ENCODE peak calls at places on chromosomes 12 and 14, in nine cellular contexts. One of them, this sample, is unnamed.

GRCh38 chr14:89013098-89013504 is 188.7 kb downstream of the TTC8 start:
- DNase-seq in IMR-90: peak
- DNase-seq in astrocyte of the cerebellum: no peak
- DNase-seq in CD8-positive, alpha-beta memory T cell: no peak
- DNase-seq in Calu3: peak
- DNase-seq in GM04504: no peak
- DNase-seq in activated effector memory CD4-positive, alpha-beta T cell treated with anti-CD3 and anti-CD28 coated beads, Interleukin-2, amount 50 U/mL, for 16 hours: no peak
- DNase-seq in NCI-H2171: peak
- DNase-seq in GM12892: no peak
- DNase-seq in this sample: no peak

GRCh38 chr14:87816421-87816820 is 176.6 kb downstream of the GALC start:
- DNase-seq in activated effector memory CD4-positive, alpha-beta T cell treated with anti-CD3 and anti-CD28 coated beads, Interleukin-2, amount 50 U/mL, for 16 hours: no peak
- DNase-seq in IMR-90: no peak
- DNase-seq in GM12892: no peak
- DNase-seq in NCI-H2171: no peak
- DNase-seq in astrocyte of the cerebellum: no peak
- DNase-seq in GM04504: no peak
- DNase-seq in CD8-positive, alpha-beta memory T cell: no peak
- DNase-seq in Calu3: no peak
- DNase-seq in this sample: no peak

GRCh38 chr14:37697489-37698121 is 102.2 kb downstream of the TTC6 start:
- DNase-seq in astrocyte of the cerebellum: peak
- DNase-seq in CD8-positive, alpha-beta memory T cell: no peak
- DNase-seq in activated effector memory CD4-positive, alpha-beta T cell treated with anti-CD3 and anti-CD28 coated beads, Interleukin-2, amount 50 U/mL, for 16 hours: no peak
- DNase-seq in GM12892: no peak
- DNase-seq in Calu3: no peak
- DNase-seq in IMR-90: peak
- DNase-seq in GM04504: no peak
- DNase-seq in NCI-H2171: no peak
- DNase-seq in this sample: peak

GRCh38 chr12:79407671-79408622 is 282.8 kb downstream of the PAWR start:
- DNase-seq in Calu3: peak
- DNase-seq in astrocyte of the cerebellum: peak
- DNase-seq in activated effector memory CD4-positive, alpha-beta T cell treated with anti-CD3 and anti-CD28 coated beads, Interleukin-2, amount 50 U/mL, for 16 hours: no peak
- DNase-seq in GM04504: peak
- DNase-seq in GM12892: no peak
- DNase-seq in IMR-90: peak
- DNase-seq in NCI-H2171: peak
- DNase-seq in CD8-positive, alpha-beta memory T cell: no peak
- DNase-seq in this sample: no peak

GRCh38 chr14:73744175-73744867 is 30.1 kb upstream of the PNMA1 start:
- DNase-seq in Calu3: no peak
- DNase-seq in activated effector memory CD4-positive, alpha-beta T cell treated with anti-CD3 and anti-CD28 coated beads, Interleukin-2, amount 50 U/mL, for 16 hours: no peak
- DNase-seq in GM12892: no peak
- DNase-seq in NCI-H2171: no peak
- DNase-seq in IMR-90: no peak
- DNase-seq in GM04504: no peak
- DNase-seq in CD8-positive, alpha-beta memory T cell: no peak
- DNase-seq in astrocyte of the cerebellum: no peak
- DNase-seq in this sample: no peak

GRCh38 chr12:98885778-98886177 is 240.7 kb downstream of the APAF1 start:
- DNase-seq in CD8-positive, alpha-beta memory T cell: no peak
- DNase-seq in GM04504: no peak
- DNase-seq in GM12892: no peak
- DNase-seq in astrocyte of the cerebellum: no peak
- DNase-seq in IMR-90: no peak
- DNase-seq in activated effector memory CD4-positive, alpha-beta T cell treated with anti-CD3 and anti-CD28 coated beads, Interleukin-2, amount 50 U/mL, for 16 hours: no peak
- DNase-seq in Calu3: no peak
- DNase-seq in NCI-H2171: no peak
- DNase-seq in this sample: no peak

GRCh38 chr12:45377815-45378214 is 161.9 kb downstream of the ANO6 start:
- DNase-seq in astrocyte of the cerebellum: no peak
- DNase-seq in Calu3: no peak
- DNase-seq in GM12892: no peak
- DNase-seq in IMR-90: no peak
- DNase-seq in activated effector memory CD4-positive, alpha-beta T cell treated with anti-CD3 and anti-CD28 coated beads, Interleukin-2, amount 50 U/mL, for 16 hours: no peak
- DNase-seq in NCI-H2171: no peak
- DNase-seq in CD8-positive, alpha-beta memory T cell: no peak
- DNase-seq in GM04504: no peak
- DNase-seq in this sample: no peak

GRCh38 chr14:62956413-62956812 is 88.8 kb downstream of the KCNH5 start:
- DNase-seq in GM04504: no peak
- DNase-seq in GM12892: no peak
- DNase-seq in activated effector memory CD4-positive, alpha-beta T cell treated with anti-CD3 and anti-CD28 coated beads, Interleukin-2, amount 50 U/mL, for 16 hours: no peak
- DNase-seq in Calu3: no peak
- DNase-seq in CD8-positive, alpha-beta memory T cell: no peak
- DNase-seq in IMR-90: peak
- DNase-seq in NCI-H2171: no peak
- DNase-seq in astrocyte of the cerebellum: no peak
- DNase-seq in this sample: no peak

GRCh38 chr12:70305794-70306193 is 60.3 kb upstream of the KCNMB4 start:
- DNase-seq in activated effector memory CD4-positive, alpha-beta T cell treated with anti-CD3 and anti-CD28 coated beads, Interleukin-2, amount 50 U/mL, for 16 hours: no peak
- DNase-seq in IMR-90: peak
- DNase-seq in GM04504: no peak
- DNase-seq in astrocyte of the cerebellum: no peak
- DNase-seq in NCI-H2171: no peak
- DNase-seq in CD8-positive, alpha-beta memory T cell: no peak
- DNase-seq in GM12892: no peak
- DNase-seq in Calu3: no peak
- DNase-seq in this sample: no peak

GRCh38 chr12:22234561-22234960 is 99.9 kb downstream of the ST8SIA1 start:
- DNase-seq in NCI-H2171: no peak
- DNase-seq in GM04504: peak
- DNase-seq in IMR-90: peak
- DNase-seq in activated effector memory CD4-positive, alpha-beta T cell treated with anti-CD3 and anti-CD28 coated beads, Interleukin-2, amount 50 U/mL, for 16 hours: no peak
- DNase-seq in GM12892: no peak
- DNase-seq in CD8-positive, alpha-beta memory T cell: no peak
- DNase-seq in Calu3: no peak
- DNase-seq in astrocyte of the cerebellum: peak
- DNase-seq in this sample: peak

GRCh38 chr14:29317423-29317822 is 550.8 kb downstream of the FOXG1 start:
- DNase-seq in IMR-90: no peak
- DNase-seq in astrocyte of the cerebellum: no peak
- DNase-seq in CD8-positive, alpha-beta memory T cell: no peak
- DNase-seq in activated effector memory CD4-positive, alpha-beta T cell treated with anti-CD3 and anti-CD28 coated beads, Interleukin-2, amount 50 U/mL, for 16 hours: no peak
- DNase-seq in Calu3: no peak
- DNase-seq in NCI-H2171: no peak
- DNase-seq in GM12892: no peak
- DNase-seq in GM04504: no peak
- DNase-seq in this sample: no peak

GRCh38 chr12:109020750-109021380 is at the start of gene SVOP:
- DNase-seq in GM04504: peak
- DNase-seq in Calu3: peak
- DNase-seq in NCI-H2171: peak
- DNase-seq in activated effector memory CD4-positive, alpha-beta T cell treated with anti-CD3 and anti-CD28 coated beads, Interleukin-2, amount 50 U/mL, for 16 hours: peak
- DNase-seq in IMR-90: peak
- DNase-seq in CD8-positive, alpha-beta memory T cell: no peak
- DNase-seq in GM12892: peak
- DNase-seq in astrocyte of the cerebellum: peak
- DNase-seq in this sample: peak

GRCh38 chr12:92717202-92717601 is 14.4 kb downstream of the PLEKHG7 start:
- DNase-seq in CD8-positive, alpha-beta memory T cell: no peak
- DNase-seq in GM04504: no peak
- DNase-seq in astrocyte of the cerebellum: no peak
- DNase-seq in NCI-H2171: no peak
- DNase-seq in IMR-90: peak
- DNase-seq in GM12892: no peak
- DNase-seq in activated effector memory CD4-positive, alpha-beta T cell treated with anti-CD3 and anti-CD28 coated beads, Interleukin-2, amount 50 U/mL, for 16 hours: no peak
- DNase-seq in Calu3: peak
- DNase-seq in this sample: no peak

GRCh38 chr14:24612186-24612585 is 2.7 kb upstream of the GZMH start:
- DNase-seq in astrocyte of the cerebellum: no peak
- DNase-seq in CD8-positive, alpha-beta memory T cell: no peak
- DNase-seq in NCI-H2171: no peak
- DNase-seq in GM12892: no peak
- DNase-seq in activated effector memory CD4-positive, alpha-beta T cell treated with anti-CD3 and anti-CD28 coated beads, Interleukin-2, amount 50 U/mL, for 16 hours: no peak
- DNase-seq in Calu3: no peak
- DNase-seq in GM04504: no peak
- DNase-seq in IMR-90: no peak
- DNase-seq in this sample: no peak